ENCODE peak calls at places on chromosomes 1 and 21, in nine cellular contexts. P is transverse colon; H is right lobe of liver; Y is kidney epithelial cell; Q is upper lobe of right lung; S is tibial nerve; N is stomach; U is GM12878; J is naive thymus-derived CD4-positive, alpha-beta T cell. R is an unnamed sample. For H3K36me3, the result is how much of the 10 kb centered on the place peaks cover.

GRCh38 chr21:42162831-42163510 is 56.0 kb upstream of the ABCG1 start:
- DNase-seq in P (no peak), H (no peak), Y (no peak), Q (peak), S (no peak), N (no peak), U (no peak), J (no peak), R (peak)

GRCh38 chr1:23804183-23804582 is 3.6 kb upstream of the GALE start:
- DNase-seq in P (no peak), H (no peak), Y (no peak), Q (no peak), S (no peak), N (no peak), U (no peak), J (no peak), R (no peak)

GRCh38 chr21:44556879-44557278 is 1.7 kb downstream of the KRTAP10-3 start:
- DNase-seq in P (no peak), H (no peak), Y (no peak), Q (no peak), S (no peak), N (no peak), U (no peak), J (no peak), R (no peak)

GRCh38 chr1:184524248-184524647 is 137.4 kb downstream of the C1orf21 start:
- DNase-seq in P (no peak), H (no peak), Y (no peak), Q (no peak), S (no peak), N (no peak), U (no peak), J (no peak), R (no peak)

GRCh38 chr1:180131510-180131909 is 23.2 kb upstream of the QSOX1 start:
- DNase-seq in P (no peak), H (no peak), Y (peak), Q (no peak), S (no peak), N (no peak), U (no peak), J (no peak), R (no peak)

GRCh38 chr1:225651872-225652725 is 824 bp downstream of the ENAH start:
- DNase-seq in P (no peak), H (no peak), Y (no peak), Q (no peak), S (no peak), N (no peak), U (no peak), J (no peak), R (peak)

GRCh38 chr1:25245809-25246599 is 1.2 kb downstream of the RSRP1 start:
- DNase-seq in P (peak), H (no peak), Y (no peak), Q (no peak), S (no peak), N (no peak), U (no peak), J (no peak), R (no peak)

GRCh38 chr1:155698382-155699038 is 9.6 kb downstream of the DAP3 start:
- DNase-seq in P (no peak), H (no peak), Y (no peak), Q (no peak), S (no peak), N (no peak), U (no peak), J (no peak), R (no peak)

GRCh38 chr1:162855461-162856150 is 5.4 kb downstream of the CCDC190 start:
- DNase-seq in P (no peak), H (no peak), Y (no peak), Q (no peak), S (no peak), N (no peak), U (no peak), J (no peak), R (no peak)

GRCh38 chr1:233518344-233518743 is 95.6 kb upstream of the KCNK1 start:
- DNase-seq in P (peak), H (no peak), Y (no peak), Q (no peak), S (no peak), N (peak), U (no peak), J (no peak), R (no peak)

GRCh38 chr1:2449636-2450454 is 26.2 kb upstream of the PLCH2 start:
- DNase-seq in P (no peak), H (no peak), Y (no peak), Q (no peak), S (no peak), N (no peak), U (no peak), J (no peak), R (no peak)

GRCh38 chr21:45432575-45433255 is 27.8 kb downstream of the COL18A1 start:
- DNase-seq in P (no peak), H (no peak), Y (no peak), Q (no peak), S (no peak), N (no peak), U (no peak), J (no peak), R (no peak)

GRCh38 chr1:151798571-151798970 is 6.6 kb downstream of the LINGO4 start:
- DNase-seq in P (no peak), H (no peak), Y (no peak), Q (no peak), S (no peak), N (no peak), U (no peak), J (no peak), R (no peak)

GRCh38 chr1:56374026-56374974 is 205.1 kb downstream of the PLPP3 start:
- DNase-seq in P (no peak), H (no peak), Y (no peak), Q (no peak), S (no peak), N (no peak), U (no peak), J (no peak), R (no peak)

GRCh38 chr1:173205146-173206051 is 1.7 kb downstream of the TNFSF4 start:
- DNase-seq in P (no peak), H (no peak), Y (no peak), Q (no peak), S (no peak), N (no peak), U (no peak), J (peak), R (no peak)

GRCh38 chr21:35198004-35198403 is 148.9 kb upstream of the RUNX1 start:
- DNase-seq in P (no peak), H (no peak), Y (peak), Q (no peak), S (no peak), N (no peak), U (no peak), J (no peak), R (no peak)

GRCh38 chr1:68624233-68624632 is 127.4 kb upstream of the DEPDC1 start:
- DNase-seq in P (no peak), H (no peak), Y (peak), Q (no peak), S (no peak), N (no peak), U (no peak), J (no peak), R (no peak)

GRCh38 chr1:26597629-26598039 is 68.1 kb downstream of the RPS6KA1 start:
- DNase-seq in P (no peak), H (no peak), Y (no peak), Q (no peak), S (no peak), N (no peak), U (no peak), J (peak), R (peak)

GRCh38 chr21:27429612-27430361 is 462.9 kb upstream of the ADAMTS5 start:
- DNase-seq in P (no peak), H (no peak), Y (no peak), Q (no peak), S (no peak), N (no peak), U (no peak), J (no peak), R (no peak)

GRCh38 chr1:41913025-41913424 is 5.7 kb downstream of the HIVEP3 start:
- DNase-seq in P (no peak), H (no peak), Y (no peak), Q (no peak), S (no peak), N (no peak), U (no peak), J (no peak), R (no peak)

GRCh38 chr1:200415693-200416593 is 6.1 kb upstream of the ZNF281 start:
- DNase-seq in P (peak), H (no peak), Y (peak), Q (no peak), S (peak), N (peak), U (no peak), J (no peak), R (peak)

DNA sequence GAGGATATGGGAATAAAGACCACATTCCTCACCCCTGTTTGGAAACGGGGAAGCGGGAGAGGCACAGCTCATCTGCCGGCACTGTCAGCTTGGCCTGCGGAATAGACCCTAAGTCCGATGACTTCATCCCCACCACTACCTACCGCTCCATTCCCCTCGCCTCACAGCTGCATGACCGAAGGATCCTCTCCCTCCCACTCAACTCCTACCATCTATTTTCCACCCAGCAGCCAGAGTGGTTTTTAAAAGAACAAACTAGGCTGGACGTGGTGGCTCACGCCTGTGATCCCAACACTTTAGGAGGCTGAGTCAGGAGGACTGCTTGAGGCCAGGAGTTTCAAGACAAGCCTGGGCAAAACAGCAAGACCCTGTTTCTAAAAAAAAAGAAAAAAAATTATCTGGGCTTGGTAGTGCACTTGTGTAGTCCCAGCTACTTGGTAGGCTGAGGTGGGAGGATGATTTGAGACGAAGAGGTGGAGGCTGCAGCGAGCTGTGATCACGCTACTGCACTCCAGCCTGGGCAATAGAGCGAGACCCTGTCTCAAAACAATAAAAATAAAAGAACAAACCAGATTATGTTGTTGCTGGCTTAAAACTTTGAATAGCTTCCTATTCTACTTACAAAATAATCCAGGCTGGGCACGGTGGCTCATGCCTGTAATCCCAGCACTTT is 59.0 kb downstream of the UBIAD1 start:
- DNase-seq in P (no peak), H (no peak), Y (no peak), Q (no peak), S (no peak), N (no peak), U (no peak), J (no peak), R (no peak)
- H3K36me3 ChIP-seq in P (under half), H (under half), Y (under half), Q (under half), S (under half), N (under half), U (under half), J (under half), R (under half)

GRCh38 chr1:202571719-202572339 is 138.4 kb downstream of the SYT2 start:
- DNase-seq in P (no peak), H (no peak), Y (no peak), Q (no peak), S (no peak), N (no peak), U (no peak), J (peak), R (no peak)

GRCh38 chr1:202569393-202570322 is 140.6 kb downstream of the SYT2 start:
- DNase-seq in P (no peak), H (no peak), Y (no peak), Q (no peak), S (no peak), N (no peak), U (no peak), J (no peak), R (no peak)

GRCh38 chr1:202565890-202566289 is 144.4 kb downstream of the SYT2 start:
- DNase-seq in P (no peak), H (no peak), Y (no peak), Q (no peak), S (no peak), N (no peak), U (peak), J (no peak), R (no peak)

GRCh38 chr1:202567747-202568146 is 142.5 kb downstream of the SYT2 start:
- DNase-seq in P (no peak), H (no peak), Y (no peak), Q (no peak), S (no peak), N (no peak), U (no peak), J (no peak), R (no peak)

DNA sequence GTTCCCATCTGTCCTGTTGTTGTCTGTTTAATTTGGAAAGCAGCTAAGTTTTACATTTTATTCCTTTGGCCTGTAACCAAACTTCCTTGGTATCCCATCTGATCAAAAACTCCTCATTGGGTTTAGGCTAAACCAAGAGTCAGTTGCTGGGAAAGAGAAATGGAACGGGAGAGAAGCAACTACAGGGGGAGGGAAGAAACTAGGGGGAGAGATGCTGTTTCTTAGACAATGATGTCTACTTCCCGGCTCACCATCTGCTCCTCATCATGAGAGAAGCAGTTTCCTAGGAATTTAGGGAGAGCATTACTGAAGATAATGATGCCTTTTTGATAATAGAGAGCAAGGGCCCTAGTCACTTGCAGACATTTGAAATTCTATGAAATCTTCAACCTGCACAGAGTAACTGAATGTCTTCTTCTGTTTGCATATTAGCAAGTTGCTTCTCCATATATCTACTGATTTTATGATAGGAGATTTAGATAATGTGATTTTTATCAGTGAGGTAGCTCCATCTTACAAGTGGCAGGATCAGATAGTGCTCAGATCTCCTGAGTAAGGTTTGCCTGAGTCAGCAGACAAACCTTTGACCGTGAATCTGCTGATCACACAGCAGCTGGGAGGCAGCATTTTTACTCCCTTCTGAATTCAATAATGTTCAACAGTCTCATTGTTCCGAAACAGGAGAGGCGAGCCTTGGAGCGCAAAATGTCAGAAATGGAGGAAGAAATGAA is 141.6 kb downstream of the SYT2 start:
- DNase-seq in P (no peak), H (no peak), Y (no peak), Q (no peak), S (no peak), N (no peak), U (no peak), J (no peak), R (no peak)
- H3K36me3 ChIP-seq in P (under half), H (under half), Y (under half), Q (under half), S (under half), N (under half), U (under half), J (under half), R (half or more)

GRCh38 chr1:92833840-92834239 is 2.0 kb downstream of the RPL5 start:
- DNase-seq in P (no peak), H (no peak), Y (no peak), Q (no peak), S (no peak), N (no peak), U (no peak), J (no peak), R (no peak)

GRCh38 chr1:92837062-92837461 is 5.2 kb downstream of the RPL5 start:
- DNase-seq in P (no peak), H (no peak), Y (no peak), Q (no peak), S (no peak), N (no peak), U (no peak), J (no peak), R (no peak)

GRCh38 chr1:92832537-92833160 is 809 bp downstream of the RPL5 start:
- DNase-seq in P (no peak), H (no peak), Y (no peak), Q (no peak), S (no peak), N (no peak), U (no peak), J (no peak), R (no peak)

GRCh38 chr1:92831762-92832536 is at the start of gene RPL5:
- DNase-seq in P (peak), H (peak), Y (peak), Q (peak), S (peak), N (peak), U (peak), J (peak), R (peak)

GRCh38 chr1:92834617-92835016 is 2.8 kb downstream of the RPL5 start:
- DNase-seq in P (no peak), H (no peak), Y (no peak), Q (no peak), S (no peak), N (no peak), U (no peak), J (no peak), R (no peak)
- H3K36me3 ChIP-seq in P (under half), H (under half), Y (under half), Q (half or more), S (under half), N (under half), U (under half), J (under half), R (under half)

GRCh38 chr1:30725450-30726095 is 2.2 kb upstream of the MATN1 start:
- DNase-seq in P (no peak), H (no peak), Y (no peak), Q (peak), S (no peak), N (no peak), U (no peak), J (no peak), R (no peak)
- H3K36me3 ChIP-seq in P (under half), H (under half), Y (under half), Q (under half), S (under half), N (under half), U (under half), J (under half), R (under half)

R was measured in ascending aorta.